ENCODE peak calls at places on chromosome 17, in seven cellular contexts. One of them, this sample, is unnamed.

GRCh38 chr17:59530561-59530960 is 34.8 kb upstream of the DHX40 start:
- DNase-seq in right cardiac atrium: no peak
- DNase-seq in PC-9: no peak
- DNase-seq in cardiac muscle cell: no peak
- DNase-seq in CD4-positive, alpha-beta memory T cell: no peak
- DNase-seq in heart left ventricle: no peak
- DNase-seq in neuronal stem cell: no peak
- DNase-seq in this sample: no peak

GRCh38 chr17:75159196-75160031 is 5.1 kb upstream of the JPT1 start:
- DNase-seq in neuronal stem cell: no peak
- DNase-seq in right cardiac atrium: no peak
- DNase-seq in heart left ventricle: no peak
- DNase-seq in PC-9: peak; percentile 98
- DNase-seq in cardiac muscle cell: peak; percentile 27
- DNase-seq in CD4-positive, alpha-beta memory T cell: no peak
- DNase-seq in this sample: no peak

GRCh38 chr17:4170639-4171280 is 27.8 kb downstream of the CYB5D2 start:
- DNase-seq in heart left ventricle: no peak
- DNase-seq in neuronal stem cell: no peak
- DNase-seq in cardiac muscle cell: no peak
- DNase-seq in PC-9: no peak
- DNase-seq in CD4-positive, alpha-beta memory T cell: no peak
- DNase-seq in right cardiac atrium: peak; percentile 47
- DNase-seq in this sample: no peak

GRCh38 chr17:38883592-38884526 is 14.0 kb downstream of the LASP1 start:
- DNase-seq in heart left ventricle: no peak
- DNase-seq in neuronal stem cell: no peak
- DNase-seq in PC-9: no peak
- DNase-seq in CD4-positive, alpha-beta memory T cell: no peak
- DNase-seq in cardiac muscle cell: peak; percentile 87
- DNase-seq in right cardiac atrium: peak; percentile 79
- DNase-seq in this sample: no peak

GRCh38 chr17:57747221-57748017 is 2.3 kb upstream of the CCDC182 start:
- DNase-seq in neuronal stem cell: no peak
- DNase-seq in right cardiac atrium: no peak
- DNase-seq in PC-9: peak; percentile 54
- DNase-seq in CD4-positive, alpha-beta memory T cell: peak; percentile 49
- DNase-seq in heart left ventricle: no peak
- DNase-seq in cardiac muscle cell: peak; percentile 78
- DNase-seq in this sample: no peak

GRCh38 chr17:39018267-39019134 is 51.3 kb upstream of the FBXO47 start:
- DNase-seq in CD4-positive, alpha-beta memory T cell: peak; percentile 14
- DNase-seq in cardiac muscle cell: no peak
- DNase-seq in right cardiac atrium: no peak
- DNase-seq in heart left ventricle: no peak
- DNase-seq in neuronal stem cell: no peak
- DNase-seq in PC-9: peak; percentile 50
- DNase-seq in this sample: no peak

GRCh38 chr17:181213-182163 is at the start of gene DOC2B:
- DNase-seq in PC-9: no peak
- DNase-seq in cardiac muscle cell: peak; percentile 41
- DNase-seq in neuronal stem cell: peak; percentile 36
- DNase-seq in right cardiac atrium: peak; percentile 82
- DNase-seq in heart left ventricle: peak; percentile 80
- DNase-seq in CD4-positive, alpha-beta memory T cell: no peak
- DNase-seq in this sample: peak; percentile 61

GRCh38 chr17:35768796-35769195 is 8.1 kb downstream of the C17orf50 start:
- DNase-seq in CD4-positive, alpha-beta memory T cell: no peak
- DNase-seq in cardiac muscle cell: no peak
- DNase-seq in neuronal stem cell: no peak
- DNase-seq in right cardiac atrium: no peak
- DNase-seq in heart left ventricle: no peak
- DNase-seq in PC-9: no peak
- DNase-seq in this sample: no peak

GRCh38 chr17:46118969-46119368 is 74.3 kb downstream of the KANSL1 start:
- DNase-seq in PC-9: no peak
- DNase-seq in CD4-positive, alpha-beta memory T cell: no peak
- DNase-seq in cardiac muscle cell: no peak
- DNase-seq in heart left ventricle: no peak
- DNase-seq in neuronal stem cell: no peak
- DNase-seq in right cardiac atrium: no peak
- DNase-seq in this sample: no peak
- H3K4me1 ChIP-seq in PC-9: no peaks in the 10 kb centered on the region
- H3K4me1 ChIP-seq in CD4-positive, alpha-beta memory T cell: peaks cover 92% of the 10 kb centered on the region
- H3K4me1 ChIP-seq in cardiac muscle cell: peaks cover 68% of the 10 kb centered on the region
- H3K4me1 ChIP-seq in heart left ventricle: peaks cover 30% of the 10 kb centered on the region
- H3K4me1 ChIP-seq in neuronal stem cell: no peaks in the 10 kb centered on the region
- H3K4me1 ChIP-seq in right cardiac atrium: peaks cover 7% of the 10 kb centered on the region
- H3K4me1 ChIP-seq in this sample: peaks cover 90% of the 10 kb centered on the region

GRCh38 chr17:77464988-77465357 is 324.2 kb downstream of the SEC14L1 start:
- DNase-seq in heart left ventricle: no peak
- DNase-seq in right cardiac atrium: no peak
- DNase-seq in cardiac muscle cell: no peak
- DNase-seq in CD4-positive, alpha-beta memory T cell: no peak
- DNase-seq in neuronal stem cell: no peak
- DNase-seq in PC-9: no peak
- DNase-seq in this sample: no peak
- H3K4me3 ChIP-seq in heart left ventricle: no peak overlapping the region
- H3K4me3 ChIP-seq in right cardiac atrium: no peak overlapping the region
- H3K4me3 ChIP-seq in cardiac muscle cell: no peak overlapping the region
- H3K4me3 ChIP-seq in CD4-positive, alpha-beta memory T cell: peak overlapping the region; percentile 47
- H3K4me3 ChIP-seq in neuronal stem cell: no peak overlapping the region
- H3K4me3 ChIP-seq in PC-9: no peak overlapping the region
- H3K4me3 ChIP-seq in this sample: no peak overlapping the region

GRCh38 chr17:50675627-50676026 is 32.1 kb downstream of the ANKRD40 start:
- DNase-seq in cardiac muscle cell: no peak
- DNase-seq in right cardiac atrium: no peak
- DNase-seq in heart left ventricle: no peak
- DNase-seq in PC-9: no peak
- DNase-seq in CD4-positive, alpha-beta memory T cell: no peak
- DNase-seq in neuronal stem cell: no peak
- DNase-seq in this sample: no peak

GRCh38 chr17:50675190-50675589 is 32.5 kb downstream of the ANKRD40 start:
- DNase-seq in CD4-positive, alpha-beta memory T cell: no peak
- DNase-seq in neuronal stem cell: no peak
- DNase-seq in heart left ventricle: no peak
- DNase-seq in right cardiac atrium: no peak
- DNase-seq in PC-9: no peak
- DNase-seq in cardiac muscle cell: no peak
- DNase-seq in this sample: no peak

GRCh38 chr17:50668838-50669581 is 34.3 kb downstream of the ABCC3 start:
- DNase-seq in neuronal stem cell: no peak
- DNase-seq in right cardiac atrium: no peak
- DNase-seq in PC-9: no peak
- DNase-seq in cardiac muscle cell: no peak
- DNase-seq in CD4-positive, alpha-beta memory T cell: no peak
- DNase-seq in heart left ventricle: no peak
- DNase-seq in this sample: no peak

GRCh38 chr17:50676065-50676975 is 31.4 kb downstream of the ANKRD40 start:
- DNase-seq in PC-9: no peak
- DNase-seq in right cardiac atrium: no peak
- DNase-seq in cardiac muscle cell: no peak
- DNase-seq in heart left ventricle: no peak
- DNase-seq in neuronal stem cell: no peak
- DNase-seq in CD4-positive, alpha-beta memory T cell: no peak
- DNase-seq in this sample: no peak

DNA sequence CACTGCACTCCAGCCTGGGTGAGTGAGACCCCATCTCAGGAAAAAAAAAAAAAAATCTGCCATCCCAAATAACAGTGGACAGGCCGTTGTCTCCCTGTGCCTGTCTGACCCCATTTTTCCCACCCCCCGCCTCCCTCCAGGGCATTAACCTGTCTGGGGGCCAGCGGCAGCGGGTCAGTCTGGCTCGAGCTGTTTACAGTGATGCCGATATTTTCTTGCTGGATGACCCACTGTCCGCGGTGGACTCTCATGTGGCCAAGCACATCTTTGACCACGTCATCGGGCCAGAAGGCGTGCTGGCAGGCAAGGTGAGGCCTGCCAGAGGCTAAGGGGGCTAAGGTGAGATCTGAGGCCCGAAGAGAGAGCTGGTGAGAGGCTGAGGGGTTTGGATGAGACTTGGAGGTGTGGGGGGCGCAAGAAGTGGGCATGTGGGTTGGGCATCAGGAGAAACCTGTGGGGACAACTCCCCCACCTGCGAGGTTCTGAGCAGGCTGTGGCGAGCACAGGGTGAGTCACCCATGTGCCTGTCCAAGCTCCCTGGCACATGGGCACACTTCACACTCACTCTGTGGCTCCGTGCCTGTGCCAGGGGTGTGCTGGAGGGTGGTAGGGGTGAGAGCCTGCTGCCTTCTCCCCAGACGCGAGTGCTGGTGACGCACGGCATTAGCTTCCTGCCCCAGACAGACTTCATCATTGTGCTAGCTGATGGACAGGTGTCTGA is 34.7 kb downstream of the ANKRD40 start:
- DNase-seq in cardiac muscle cell: no peak
- DNase-seq in heart left ventricle: no peak
- DNase-seq in neuronal stem cell: no peak
- DNase-seq in PC-9: no peak
- DNase-seq in CD4-positive, alpha-beta memory T cell: no peak
- DNase-seq in right cardiac atrium: no peak
- DNase-seq in this sample: peak; percentile 35
- H3K27ac ChIP-seq in cardiac muscle cell: no peak overlapping the region
- H3K27ac ChIP-seq in heart left ventricle: no peak overlapping the region
- H3K27ac ChIP-seq in neuronal stem cell: no peak overlapping the region
- H3K27ac ChIP-seq in PC-9: no peak overlapping the region
- H3K27ac ChIP-seq in CD4-positive, alpha-beta memory T cell: no peak overlapping the region
- H3K27ac ChIP-seq in right cardiac atrium: no peak overlapping the region
- H3K27ac ChIP-seq in this sample: peak overlapping the region; percentile 8

DNA sequence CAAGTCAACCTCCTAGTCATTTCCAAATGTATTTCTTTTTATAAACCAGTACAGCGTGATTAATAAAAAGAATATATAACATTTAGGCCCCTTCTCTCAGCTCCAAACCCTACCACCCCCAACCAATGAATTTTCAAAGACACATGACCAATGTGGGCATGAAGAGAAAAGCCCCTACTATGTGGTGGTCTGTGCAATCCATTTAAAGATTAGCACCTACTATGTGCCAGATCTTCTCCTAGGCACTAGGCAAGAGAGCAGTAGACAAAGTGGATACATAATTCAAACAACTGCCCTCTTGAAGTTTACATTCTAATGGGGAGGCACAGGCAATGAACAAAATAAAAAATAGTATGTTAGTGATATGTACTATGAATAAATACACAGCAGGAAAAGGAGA is 19.4 kb downstream of the AXIN2 start:
- DNase-seq in right cardiac atrium: no peak
- DNase-seq in PC-9: no peak
- DNase-seq in heart left ventricle: no peak
- DNase-seq in neuronal stem cell: no peak
- DNase-seq in CD4-positive, alpha-beta memory T cell: no peak
- DNase-seq in cardiac muscle cell: no peak
- DNase-seq in this sample: no peak
- H3K4me1 ChIP-seq in right cardiac atrium: peaks cover 20% of the 10 kb centered on the region
- H3K4me1 ChIP-seq in PC-9: peaks cover 36% of the 10 kb centered on the region
- H3K4me1 ChIP-seq in heart left ventricle: peaks cover 12% of the 10 kb centered on the region
- H3K4me1 ChIP-seq in neuronal stem cell: peaks cover 38% of the 10 kb centered on the region
- H3K4me1 ChIP-seq in CD4-positive, alpha-beta memory T cell: peaks cover 28% of the 10 kb centered on the region
- H3K4me1 ChIP-seq in cardiac muscle cell: peaks cover 25% of the 10 kb centered on the region
- H3K4me1 ChIP-seq in this sample: peaks cover 76% of the 10 kb centered on the region

GRCh38 chr17:64059756-64060155 is 39.3 kb upstream of the ICAM2 start:
- DNase-seq in CD4-positive, alpha-beta memory T cell: no peak
- DNase-seq in cardiac muscle cell: no peak
- DNase-seq in neuronal stem cell: no peak
- DNase-seq in PC-9: no peak
- DNase-seq in right cardiac atrium: no peak
- DNase-seq in heart left ventricle: no peak
- DNase-seq in this sample: no peak

GRCh38 chr17:64058547-64059115 is 38.2 kb upstream of the ICAM2 start:
- DNase-seq in right cardiac atrium: no peak
- DNase-seq in neuronal stem cell: no peak
- DNase-seq in PC-9: no peak
- DNase-seq in cardiac muscle cell: peak; percentile 61
- DNase-seq in heart left ventricle: no peak
- DNase-seq in CD4-positive, alpha-beta memory T cell: no peak
- DNase-seq in this sample: no peak

GRCh38 chr17:64057701-64058263 is 37.3 kb upstream of the ICAM2 start:
- DNase-seq in PC-9: peak; percentile 83
- DNase-seq in CD4-positive, alpha-beta memory T cell: no peak
- DNase-seq in neuronal stem cell: no peak
- DNase-seq in heart left ventricle: no peak
- DNase-seq in right cardiac atrium: no peak
- DNase-seq in cardiac muscle cell: no peak
- DNase-seq in this sample: no peak

GRCh38 chr17:64061157-64061898 is 40.9 kb upstream of the ICAM2 start:
- DNase-seq in neuronal stem cell: no peak
- DNase-seq in right cardiac atrium: no peak
- DNase-seq in CD4-positive, alpha-beta memory T cell: no peak
- DNase-seq in cardiac muscle cell: peak; percentile 36
- DNase-seq in heart left ventricle: no peak
- DNase-seq in PC-9: peak; percentile 72
- DNase-seq in this sample: no peak

DNA sequence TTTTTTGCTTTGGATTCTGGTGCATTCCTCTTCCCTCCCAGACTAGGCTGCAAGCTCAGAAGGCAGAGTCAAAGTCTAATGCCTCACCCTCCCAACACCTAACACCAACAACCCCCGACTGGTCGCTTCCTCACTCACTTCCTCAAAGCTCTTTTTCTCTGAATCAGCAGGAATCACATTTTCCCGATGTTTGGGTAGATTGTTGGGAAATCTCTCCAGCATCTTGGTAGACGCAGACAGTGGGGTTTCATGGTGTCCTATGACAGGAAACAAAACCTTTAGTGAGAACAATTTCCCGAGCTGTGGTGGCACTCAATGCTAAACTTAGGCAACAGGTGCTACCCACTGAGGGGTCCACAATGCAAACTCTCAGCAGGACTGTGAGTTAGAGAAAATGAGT is 39.9 kb upstream of the ICAM2 start:
- DNase-seq in heart left ventricle: no peak
- DNase-seq in right cardiac atrium: no peak
- DNase-seq in PC-9: no peak
- DNase-seq in CD4-positive, alpha-beta memory T cell: no peak
- DNase-seq in cardiac muscle cell: no peak
- DNase-seq in neuronal stem cell: no peak
- DNase-seq in this sample: no peak
- H3K4me3 ChIP-seq in heart left ventricle: no peak overlapping the region
- H3K4me3 ChIP-seq in right cardiac atrium: no peak overlapping the region
- H3K4me3 ChIP-seq in PC-9: no peak overlapping the region
- H3K4me3 ChIP-seq in CD4-positive, alpha-beta memory T cell: no peak overlapping the region
- H3K4me3 ChIP-seq in cardiac muscle cell: no peak overlapping the region
- H3K4me3 ChIP-seq in neuronal stem cell: no peak overlapping the region
- H3K4me3 ChIP-seq in this sample: no peak overlapping the region

DNA sequence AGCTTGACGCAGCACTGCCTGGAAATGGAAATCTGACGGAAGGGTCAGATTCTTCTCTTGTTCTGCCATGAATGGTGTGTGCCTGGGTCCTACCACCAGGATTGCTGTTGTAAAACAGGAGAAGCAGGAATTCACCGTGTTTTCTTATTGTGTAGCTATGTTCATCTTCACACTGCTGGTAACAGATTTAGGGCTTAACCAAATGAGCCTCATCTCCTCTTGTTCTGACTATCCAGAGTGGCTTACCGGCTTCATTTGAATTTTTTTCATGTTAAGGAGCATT is 97.3 kb upstream of the CHMP6 start:
- DNase-seq in heart left ventricle: no peak
- DNase-seq in CD4-positive, alpha-beta memory T cell: no peak
- DNase-seq in right cardiac atrium: no peak
- DNase-seq in neuronal stem cell: no peak
- DNase-seq in cardiac muscle cell: no peak
- DNase-seq in PC-9: no peak
- DNase-seq in this sample: no peak
- H3K27ac ChIP-seq in heart left ventricle: no peak overlapping the region
- H3K27ac ChIP-seq in CD4-positive, alpha-beta memory T cell: no peak overlapping the region
- H3K27ac ChIP-seq in right cardiac atrium: no peak overlapping the region
- H3K27ac ChIP-seq in neuronal stem cell: no peak overlapping the region
- H3K27ac ChIP-seq in cardiac muscle cell: no peak overlapping the region
- H3K27ac ChIP-seq in PC-9: no peak overlapping the region
- H3K27ac ChIP-seq in this sample: no peak overlapping the region

This sample was measured in left ventricle myocardium inferior.